ENCODE peak calls at places on chromosome 13, in nine cellular contexts. One of them, this sample, is unnamed.

GRCh38 chr13:33110713-33111413 is 94.6 kb downstream of the KL start:
- DNase-seq in T-cell: no peak
- DNase-seq in fibroblast of pulmonary artery: no peak
- DNase-seq in activated T-helper 2 cell treated with anti-CD3 and anti-CD28 coated beads, Interferon-gamma antibody, Interleukin-2, Interleukin-4, amounts not matched to agents 10 μg/mL and 5 μg/mL and 100 μg/mL, durations not matched to agents 14 hours and 24 hours and 36 hours: no peak
- DNase-seq in hypothalamus: no peak
- DNase-seq in activated T-helper 1 cell treated with Interleukin-2 at 50 U/mL for 16 hours: no peak
- DNase-seq in stimulated activated CD4-positive, alpha-beta T cell treated with anti-CD3 and anti-CD28 coated beads, TNF-alpha, amount 100 ng/mL, for 1 hour: no peak
- DNase-seq in AG10803: peak; percentile 87
- DNase-seq in mucosa of descending colon: peak; percentile 44
- DNase-seq in this sample: peak; percentile 56

GRCh38 chr13:105573134-105573533 is 962.3 kb downstream of the EFNB2 start:
- DNase-seq in activated T-helper 2 cell treated with anti-CD3 and anti-CD28 coated beads, Interferon-gamma antibody, Interleukin-2, Interleukin-4, amounts not matched to agents 10 μg/mL and 5 μg/mL and 100 μg/mL, durations not matched to agents 14 hours and 24 hours and 36 hours: no peak
- DNase-seq in fibroblast of pulmonary artery: peak; percentile 13
- DNase-seq in AG10803: no peak
- DNase-seq in stimulated activated CD4-positive, alpha-beta T cell treated with anti-CD3 and anti-CD28 coated beads, TNF-alpha, amount 100 ng/mL, for 1 hour: no peak
- DNase-seq in mucosa of descending colon: no peak
- DNase-seq in T-cell: no peak
- DNase-seq in activated T-helper 1 cell treated with Interleukin-2 at 50 U/mL for 16 hours: no peak
- DNase-seq in hypothalamus: no peak
- DNase-seq in this sample: no peak

GRCh38 chr13:98782654-98783053 is 30.2 kb upstream of the SLC15A1 start:
- DNase-seq in stimulated activated CD4-positive, alpha-beta T cell treated with anti-CD3 and anti-CD28 coated beads, TNF-alpha, amount 100 ng/mL, for 1 hour: no peak
- DNase-seq in AG10803: peak; percentile 19
- DNase-seq in fibroblast of pulmonary artery: peak; percentile 61
- DNase-seq in activated T-helper 2 cell treated with anti-CD3 and anti-CD28 coated beads, Interferon-gamma antibody, Interleukin-2, Interleukin-4, amounts not matched to agents 10 μg/mL and 5 μg/mL and 100 μg/mL, durations not matched to agents 14 hours and 24 hours and 36 hours: no peak
- DNase-seq in activated T-helper 1 cell treated with Interleukin-2 at 50 U/mL for 16 hours: no peak
- DNase-seq in mucosa of descending colon: no peak
- DNase-seq in hypothalamus: no peak
- DNase-seq in T-cell: no peak
- DNase-seq in this sample: no peak

GRCh38 chr13:85223883-85224656 is 575.1 kb downstream of the SLITRK6 start:
- DNase-seq in activated T-helper 1 cell treated with Interleukin-2 at 50 U/mL for 16 hours: no peak
- DNase-seq in mucosa of descending colon: no peak
- DNase-seq in AG10803: no peak
- DNase-seq in hypothalamus: no peak
- DNase-seq in T-cell: no peak
- DNase-seq in stimulated activated CD4-positive, alpha-beta T cell treated with anti-CD3 and anti-CD28 coated beads, TNF-alpha, amount 100 ng/mL, for 1 hour: no peak
- DNase-seq in fibroblast of pulmonary artery: peak; percentile 31
- DNase-seq in activated T-helper 2 cell treated with anti-CD3 and anti-CD28 coated beads, Interferon-gamma antibody, Interleukin-2, Interleukin-4, amounts not matched to agents 10 μg/mL and 5 μg/mL and 100 μg/mL, durations not matched to agents 14 hours and 24 hours and 36 hours: no peak
- DNase-seq in this sample: peak; percentile 15

GRCh38 chr13:52414963-52415362 is 9.0 kb upstream of the THSD1 start:
- DNase-seq in mucosa of descending colon: no peak
- DNase-seq in activated T-helper 1 cell treated with Interleukin-2 at 50 U/mL for 16 hours: no peak
- DNase-seq in hypothalamus: no peak
- DNase-seq in activated T-helper 2 cell treated with anti-CD3 and anti-CD28 coated beads, Interferon-gamma antibody, Interleukin-2, Interleukin-4, amounts not matched to agents 10 μg/mL and 5 μg/mL and 100 μg/mL, durations not matched to agents 14 hours and 24 hours and 36 hours: no peak
- DNase-seq in stimulated activated CD4-positive, alpha-beta T cell treated with anti-CD3 and anti-CD28 coated beads, TNF-alpha, amount 100 ng/mL, for 1 hour: no peak
- DNase-seq in fibroblast of pulmonary artery: peak; percentile 80
- DNase-seq in AG10803: peak; percentile 73
- DNase-seq in T-cell: no peak
- DNase-seq in this sample: peak; percentile 69

GRCh38 chr13:44879452-44880058 is 109.7 kb downstream of the NUFIP1 start:
- DNase-seq in activated T-helper 2 cell treated with anti-CD3 and anti-CD28 coated beads, Interferon-gamma antibody, Interleukin-2, Interleukin-4, amounts not matched to agents 10 μg/mL and 5 μg/mL and 100 μg/mL, durations not matched to agents 14 hours and 24 hours and 36 hours: no peak
- DNase-seq in activated T-helper 1 cell treated with Interleukin-2 at 50 U/mL for 16 hours: no peak
- DNase-seq in T-cell: no peak
- DNase-seq in AG10803: peak; percentile 75
- DNase-seq in stimulated activated CD4-positive, alpha-beta T cell treated with anti-CD3 and anti-CD28 coated beads, TNF-alpha, amount 100 ng/mL, for 1 hour: no peak
- DNase-seq in mucosa of descending colon: peak; percentile 54
- DNase-seq in fibroblast of pulmonary artery: peak; percentile 78
- DNase-seq in hypothalamus: no peak
- DNase-seq in this sample: peak; percentile 64

GRCh38 chr13:107866007-107866665 is 349.2 kb downstream of the LIG4 start:
- DNase-seq in activated T-helper 1 cell treated with Interleukin-2 at 50 U/mL for 16 hours: no peak
- DNase-seq in stimulated activated CD4-positive, alpha-beta T cell treated with anti-CD3 and anti-CD28 coated beads, TNF-alpha, amount 100 ng/mL, for 1 hour: no peak
- DNase-seq in activated T-helper 2 cell treated with anti-CD3 and anti-CD28 coated beads, Interferon-gamma antibody, Interleukin-2, Interleukin-4, amounts not matched to agents 10 μg/mL and 5 μg/mL and 100 μg/mL, durations not matched to agents 14 hours and 24 hours and 36 hours: no peak
- DNase-seq in T-cell: no peak
- DNase-seq in hypothalamus: peak; percentile 13
- DNase-seq in AG10803: peak; percentile 26
- DNase-seq in mucosa of descending colon: no peak
- DNase-seq in fibroblast of pulmonary artery: peak; percentile 33
- DNase-seq in this sample: peak; percentile 34

GRCh38 chr13:99606322-99607089 is 105.2 kb downstream of the TM9SF2 start:
- DNase-seq in T-cell: peak; percentile 90
- DNase-seq in stimulated activated CD4-positive, alpha-beta T cell treated with anti-CD3 and anti-CD28 coated beads, TNF-alpha, amount 100 ng/mL, for 1 hour: peak; percentile 93
- DNase-seq in activated T-helper 2 cell treated with anti-CD3 and anti-CD28 coated beads, Interferon-gamma antibody, Interleukin-2, Interleukin-4, amounts not matched to agents 10 μg/mL and 5 μg/mL and 100 μg/mL, durations not matched to agents 14 hours and 24 hours and 36 hours: peak; percentile 84
- DNase-seq in mucosa of descending colon: peak; percentile 93
- DNase-seq in AG10803: peak; percentile 83
- DNase-seq in activated T-helper 1 cell treated with Interleukin-2 at 50 U/mL for 16 hours: peak; percentile 85
- DNase-seq in fibroblast of pulmonary artery: peak; percentile 83
- DNase-seq in hypothalamus: peak; percentile 80
- DNase-seq in this sample: peak; percentile 71

GRCh38 chr13:52744842-52745241 is 5.2 kb upstream of the CNMD start:
- DNase-seq in T-cell: no peak
- DNase-seq in stimulated activated CD4-positive, alpha-beta T cell treated with anti-CD3 and anti-CD28 coated beads, TNF-alpha, amount 100 ng/mL, for 1 hour: no peak
- DNase-seq in fibroblast of pulmonary artery: no peak
- DNase-seq in activated T-helper 2 cell treated with anti-CD3 and anti-CD28 coated beads, Interferon-gamma antibody, Interleukin-2, Interleukin-4, amounts not matched to agents 10 μg/mL and 5 μg/mL and 100 μg/mL, durations not matched to agents 14 hours and 24 hours and 36 hours: no peak
- DNase-seq in hypothalamus: no peak
- DNase-seq in mucosa of descending colon: no peak
- DNase-seq in activated T-helper 1 cell treated with Interleukin-2 at 50 U/mL for 16 hours: no peak
- DNase-seq in AG10803: no peak
- DNase-seq in this sample: no peak

GRCh38 chr13:99356216-99357089 is 49.3 kb upstream of the GPR183 start:
- DNase-seq in T-cell: peak; percentile 56
- DNase-seq in stimulated activated CD4-positive, alpha-beta T cell treated with anti-CD3 and anti-CD28 coated beads, TNF-alpha, amount 100 ng/mL, for 1 hour: no peak
- DNase-seq in activated T-helper 1 cell treated with Interleukin-2 at 50 U/mL for 16 hours: peak; percentile 29
- DNase-seq in fibroblast of pulmonary artery: peak; percentile 83
- DNase-seq in mucosa of descending colon: peak; percentile 55
- DNase-seq in AG10803: peak; percentile 76
- DNase-seq in hypothalamus: no peak
- DNase-seq in activated T-helper 2 cell treated with anti-CD3 and anti-CD28 coated beads, Interferon-gamma antibody, Interleukin-2, Interleukin-4, amounts not matched to agents 10 μg/mL and 5 μg/mL and 100 μg/mL, durations not matched to agents 14 hours and 24 hours and 36 hours: peak; percentile 74
- DNase-seq in this sample: peak; percentile 87

GRCh38 chr13:102517959-102518358 is 78.8 kb upstream of the TPP2 start:
- DNase-seq in mucosa of descending colon: no peak
- DNase-seq in stimulated activated CD4-positive, alpha-beta T cell treated with anti-CD3 and anti-CD28 coated beads, TNF-alpha, amount 100 ng/mL, for 1 hour: no peak
- DNase-seq in activated T-helper 1 cell treated with Interleukin-2 at 50 U/mL for 16 hours: no peak
- DNase-seq in hypothalamus: no peak
- DNase-seq in AG10803: no peak
- DNase-seq in T-cell: no peak
- DNase-seq in fibroblast of pulmonary artery: no peak
- DNase-seq in activated T-helper 2 cell treated with anti-CD3 and anti-CD28 coated beads, Interferon-gamma antibody, Interleukin-2, Interleukin-4, amounts not matched to agents 10 μg/mL and 5 μg/mL and 100 μg/mL, durations not matched to agents 14 hours and 24 hours and 36 hours: no peak
- DNase-seq in this sample: no peak

This sample was measured in IMR-90.